ENCODE peak calls at places on chromosome 4, in nine cellular contexts. U, W, S, G, M, J, H, X and A are unnamed samples.

GRCh38 chr4:168710353-168710946 is 213.6 kb downstream of the PALLD start:
- DNase-seq in G (peak; percentile 17), J (no peak), U (no peak), X (no peak), S (peak; percentile 59), H (no peak), W (no peak), M (no peak), A (peak; percentile 27)

GRCh38 chr4:169079942-169080827 is 70.1 kb upstream of the CBR4 start:
- DNase-seq in M (no peak), W (no peak), J (no peak), U (peak; percentile 61), X (no peak), S (peak; percentile 23), H (no peak), G (peak; percentile 76), A (no peak)

GRCh38 chr4:169342906-169343560 is 72.3 kb upstream of the SH3RF1 start:
- DNase-seq in G (no peak), H (no peak), W (no peak), M (no peak), J (no peak), S (peak; percentile 84), U (no peak), X (no peak), A (no peak)

GRCh38 chr4:146267826-146268225 is 53.5 kb downstream of the REELD1 start:
- DNase-seq in S (no peak), J (no peak), U (no peak), M (no peak), W (no peak), H (no peak), G (no peak), X (no peak), A (no peak)

GRCh38 chr4:152007108-152007507 is 246.3 kb upstream of the GATB start:
- DNase-seq in W (no peak), U (no peak), S (no peak), M (no peak), H (no peak), G (no peak), X (no peak), J (no peak), A (no peak)

GRCh38 chr4:87038837-87039715 is 104.3 kb downstream of the AFF1 start:
- DNase-seq in W (no peak), M (no peak), U (no peak), G (peak; percentile 56), J (peak; percentile 68), H (no peak), X (no peak), S (peak; percentile 96), A (peak; percentile 60)

GRCh38 chr4:26510334-26510705 is 20.0 kb upstream of the CCKAR start:
- DNase-seq in J (no peak), G (no peak), U (no peak), H (no peak), M (no peak), W (no peak), S (peak; percentile 42), X (no peak), A (no peak)

GRCh38 chr4:17785858-17786257 is 4.4 kb upstream of the FAM184B start:
- DNase-seq in J (no peak), M (no peak), U (no peak), X (no peak), S (peak; percentile 4), G (no peak), H (no peak), W (no peak), A (no peak)

GRCh38 chr4:176841730-176842129 is 49.0 kb upstream of the VEGFC start:
- DNase-seq in M (no peak), J (no peak), G (no peak), H (no peak), S (peak; percentile 61), U (no peak), W (no peak), X (no peak), A (no peak)

GRCh38 chr4:74632634-74633033 is 161.7 kb downstream of the BTC start:
- DNase-seq in U (no peak), X (no peak), S (peak; percentile 93), W (peak; percentile 11), H (no peak), G (peak; percentile 73), J (no peak), M (no peak), A (no peak)

GRCh38 chr4:95165926-95166524 is 382.7 kb downstream of the UNC5C start:
- DNase-seq in U (peak; percentile 35), S (peak; percentile 56), H (no peak), G (peak; percentile 24), J (peak; percentile 67), M (no peak), X (peak; percentile 83), W (peak; percentile 20), A (peak; percentile 73)

GRCh38 chr4:81601270-81601694 is 129.6 kb upstream of the RASGEF1B start:
- DNase-seq in X (no peak), W (no peak), U (no peak), H (no peak), J (no peak), S (no peak), M (no peak), G (no peak), A (no peak)

GRCh38 chr4:162149644-162150043 is 14.2 kb downstream of the FSTL5 start:
- DNase-seq in M (no peak), J (no peak), H (no peak), S (no peak), U (no peak), X (no peak), G (no peak), W (no peak), A (no peak)

GRCh38 chr4:159010100-159010499 is 92.8 kb upstream of the RAPGEF2 start:
- DNase-seq in X (no peak), U (no peak), S (no peak), W (no peak), M (no peak), G (no peak), H (no peak), J (no peak), A (no peak)

GRCh38 chr4:1987721-1988326 is 20.9 kb downstream of the NELFA start:
- DNase-seq in X (no peak), W (no peak), J (no peak), G (no peak), M (no peak), S (no peak), U (no peak), H (no peak), A (no peak)

GRCh38 chr4:386708-387105 is 49.1 kb downstream of the ZNF141 start:
- DNase-seq in W (no peak), M (no peak), G (no peak), J (no peak), X (no peak), U (no peak), H (no peak), S (no peak), A (no peak)

GRCh38 chr4:107037188-107037587 is 1.1 kb upstream of the DKK2 start:
- DNase-seq in H (peak; percentile 75), X (no peak), S (peak; percentile 42), G (no peak), W (peak; percentile 10), M (no peak), J (peak; percentile 13), U (peak; percentile 5), A (no peak)

GRCh38 chr4:54553001-54553400 is 104.8 kb upstream of the KIT start:
- DNase-seq in M (no peak), S (peak; percentile 71), W (no peak), U (no peak), G (no peak), X (no peak), H (no peak), J (no peak), A (no peak)

GRCh38 chr4:32207456-32207855 is 1487.3 kb downstream of the PCDH7 start:
- DNase-seq in G (no peak), U (no peak), S (peak; percentile 58), H (no peak), W (no peak), J (no peak), M (no peak), X (no peak), A (no peak)

GRCh38 chr4:92121099-92121498 is 182.7 kb upstream of the GRID2 start:
- DNase-seq in W (no peak), U (no peak), G (no peak), S (peak; percentile 9), H (no peak), X (no peak), J (no peak), M (no peak), A (no peak)

GRCh38 chr4:81227968-81228367 is 12.9 kb upstream of the PRKG2 start:
- DNase-seq in X (no peak), M (no peak), J (no peak), H (no peak), W (no peak), S (no peak), G (no peak), U (no peak), A (no peak)

GRCh38 chr4:102789317-102789717 is 28.5 kb upstream of the MANBA start:
- DNase-seq in U (no peak), J (no peak), S (peak; percentile 67), M (no peak), W (no peak), G (no peak), X (no peak), H (no peak), A (no peak)

GRCh38 chr4:1172228-1172851 is at the start of gene SPON2:
- DNase-seq in W (no peak), U (peak; percentile 36), X (no peak), G (no peak), M (no peak), H (no peak), J (no peak), S (no peak), A (no peak)

GRCh38 chr4:40255722-40256281 is 59.0 kb downstream of the RHOH start:
- DNase-seq in J (no peak), U (no peak), S (peak; percentile 99), W (no peak), H (no peak), M (no peak), G (peak; percentile 15), X (no peak), A (no peak)

GRCh38 chr4:8765631-8766590 is 105.7 kb downstream of the HMX1 start:
- DNase-seq in H (no peak), J (no peak), W (no peak), X (no peak), M (no peak), G (no peak), U (no peak), S (no peak), A (no peak)

GRCh38 chr4:3251691-3252479 is 2.9 kb downstream of the MSANTD1 start:
- DNase-seq in W (peak; percentile 2), X (no peak), U (no peak), M (no peak), G (no peak), S (no peak), H (peak; percentile 40), J (no peak), A (no peak)

GRCh38 chr4:89894654-89895652 is at the start of gene MMRN1:
- DNase-seq in W (no peak), S (no peak), G (no peak), H (no peak), X (peak; percentile 22), J (no peak), U (peak; percentile 13), M (no peak), A (no peak)

GRCh38 chr4:17497890-17498523 is 13.9 kb downstream of the QDPR start:
- DNase-seq in G (no peak), W (no peak), J (no peak), M (no peak), S (no peak), U (no peak), H (no peak), X (no peak), A (no peak)

GRCh38 chr4:150337709-150338108 is 244.2 kb upstream of the MAB21L2 start:
- DNase-seq in M (no peak), H (no peak), X (no peak), U (no peak), G (no peak), W (no peak), J (no peak), S (peak; percentile 49), A (no peak)

GRCh38 chr4:148782284-148782683 is 340.1 kb upstream of the NR3C2 start:
- DNase-seq in X (no peak), J (no peak), S (no peak), M (no peak), H (no peak), G (peak; percentile 8), U (no peak), W (no peak), A (no peak)